ENCODE peak calls at places on chromosomes 7 and 10, in six cellular contexts. M is HCT116, X is endothelial cell of umbilical vein, R is sigmoid colon, L is transverse colon, O is stomach. G is an unnamed sample.

GRCh38 chr7:1241510-1242128 is 8.9 kb downstream of the UNCX start:
- DNase-seq in M (no peak), X (no peak), R (no peak), L (no peak), O (no peak), G (no peak)

GRCh38 chr7:50727072-50727471 is 55.6 kb downstream of the GRB10 start:
- DNase-seq in M (no peak), X (peak; percentile 83), R (no peak), L (no peak), O (no peak), G (no peak)

GRCh38 chr10:17234541-17234940 is 6.5 kb downstream of the VIM start:
- DNase-seq in M (no peak), X (no peak), R (no peak), L (no peak), O (no peak), G (no peak)

GRCh38 chr10:65798133-65798532 is 1127.7 kb upstream of the LRRTM3 start:
- DNase-seq in M (no peak), X (no peak), R (no peak), L (no peak), O (no peak), G (no peak)

GRCh38 chr7:68770649-68771048 is 827.6 kb upstream of the AUTS2 start:
- DNase-seq in M (no peak), X (no peak), R (no peak), L (no peak), O (no peak), G (no peak)

GRCh38 chr10:14889318-14889717 is 10.7 kb downstream of the SUV39H2 start:
- DNase-seq in M (no peak), X (peak; percentile 4), R (no peak), L (no peak), O (no peak), G (no peak)

GRCh38 chr7:121510858-121511482 is 114.9 kb upstream of the FAM3C start:
- DNase-seq in M (no peak), X (peak; percentile 10), R (no peak), L (no peak), O (no peak), G (no peak)

GRCh38 chr7:131653418-131654248 is 97.2 kb upstream of the PODXL start:
- DNase-seq in M (no peak), X (no peak), R (no peak), L (no peak), O (no peak), G (no peak)

GRCh38 chr10:78654047-78654590 is 414.6 kb upstream of the ZMIZ1 start:
- DNase-seq in M (no peak), X (no peak), R (no peak), L (no peak), O (no peak), G (no peak)

GRCh38 chr10:112832361-112832878 is 117.6 kb upstream of the TCF7L2 start:
- DNase-seq in M (peak; percentile 62), X (no peak), R (no peak), L (no peak), O (no peak), G (no peak)

GRCh38 chr7:145718129-145718528 is 398.5 kb upstream of the CNTNAP2 start:
- DNase-seq in M (no peak), X (no peak), R (no peak), L (no peak), O (no peak), G (no peak)

DNA sequence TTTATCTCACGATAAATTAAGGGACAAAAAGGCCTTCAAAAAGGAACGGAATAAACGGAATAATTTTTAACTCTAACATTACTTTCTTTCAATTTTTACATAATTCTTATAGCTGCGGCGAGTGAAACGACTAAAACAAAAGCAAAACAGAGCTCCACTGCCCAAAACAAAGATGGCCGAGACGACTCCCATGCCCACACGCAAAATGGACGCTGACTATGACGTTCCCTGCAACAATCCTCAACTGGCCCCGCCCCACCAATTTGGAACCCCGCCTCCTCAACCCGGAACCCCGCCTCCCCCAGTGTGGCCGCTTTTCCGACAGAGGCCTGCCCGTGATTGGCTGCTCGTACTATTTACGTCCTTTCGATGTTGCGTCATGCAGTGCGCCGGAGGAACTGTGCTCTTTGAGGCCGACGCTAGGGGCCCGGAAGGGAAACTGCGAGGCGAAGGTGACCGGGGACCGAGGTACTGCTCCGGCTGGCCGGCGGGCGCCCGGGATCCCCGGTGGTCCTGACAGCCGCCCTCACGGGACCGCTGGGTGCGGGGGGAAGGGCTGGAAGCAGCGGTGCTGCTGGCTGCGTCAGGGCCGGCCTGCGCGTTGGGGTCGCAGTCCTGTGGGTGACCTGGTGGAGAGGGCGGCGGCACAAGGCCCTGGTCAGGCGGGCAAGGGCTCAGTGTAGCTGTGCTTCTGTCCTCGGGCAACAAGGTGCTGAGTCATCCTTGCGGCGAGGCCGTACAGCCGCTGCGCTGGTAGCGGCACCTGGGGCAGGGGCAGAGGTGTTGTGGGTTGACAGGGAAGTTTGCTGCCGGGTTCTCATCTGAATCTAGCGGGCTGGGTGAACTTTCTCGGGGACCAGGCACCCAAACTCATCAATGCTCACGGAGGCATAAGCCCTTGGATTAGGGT is at the start of gene GHITM:
- DNase-seq in M (peak; percentile 97), X (peak; percentile 99), R (peak; percentile 99), L (peak; percentile 100), O (peak; percentile 99), G (peak; percentile 98)
- TF ChIP-seq CTCF in M (peak; percentile 12), X (peak; percentile 54), R (peak; percentile 41), L (peak; percentile 39), O (no peak), G (peak; percentile 42)

GRCh38 chr7:25854608-25855497 is 297.1 kb upstream of the NFE2L3 start:
- DNase-seq in M (peak; percentile 99), X (peak; percentile 99), R (peak; percentile 86), L (peak; percentile 81), O (no peak), G (no peak)
- TF ChIP-seq POLR2AphosphoS5 in M (peak; percentile 55), X (peak; percentile 44), R (peak; percentile 84), L (peak; percentile 94), O (peak; percentile 69), G (no peak)

DNA sequence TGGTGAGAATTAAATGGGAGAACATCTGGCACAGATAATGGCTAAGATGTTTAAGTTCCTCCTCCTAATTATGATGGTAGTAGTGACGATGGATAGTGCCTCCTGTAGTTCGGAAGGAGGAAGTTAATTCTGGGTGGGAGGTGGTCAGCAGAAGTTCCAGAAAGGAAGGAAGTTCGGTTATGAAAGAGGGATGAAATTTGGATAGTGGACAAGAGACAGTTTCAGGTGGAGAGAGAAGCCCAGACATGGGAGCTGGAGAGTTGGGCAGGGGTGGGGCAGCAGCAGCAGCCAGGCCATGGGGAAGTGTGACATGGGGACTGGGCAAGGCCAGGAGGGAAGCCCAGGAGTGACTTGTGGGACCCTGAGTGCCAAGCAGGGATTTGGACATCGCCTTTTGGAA is 99.5 kb downstream of the CCNY start:
- DNase-seq in M (no peak), X (no peak), R (no peak), L (no peak), O (no peak), G (no peak)
- H3K9me3 ChIP-seq in M (no peaks in the 10 kb centered on the region), X (no peaks in the 10 kb centered on the region), R (no peaks in the 10 kb centered on the region), L (no peaks in the 10 kb centered on the region), O (no peaks in the 10 kb centered on the region), G (no peaks in the 10 kb centered on the region)

DNA sequence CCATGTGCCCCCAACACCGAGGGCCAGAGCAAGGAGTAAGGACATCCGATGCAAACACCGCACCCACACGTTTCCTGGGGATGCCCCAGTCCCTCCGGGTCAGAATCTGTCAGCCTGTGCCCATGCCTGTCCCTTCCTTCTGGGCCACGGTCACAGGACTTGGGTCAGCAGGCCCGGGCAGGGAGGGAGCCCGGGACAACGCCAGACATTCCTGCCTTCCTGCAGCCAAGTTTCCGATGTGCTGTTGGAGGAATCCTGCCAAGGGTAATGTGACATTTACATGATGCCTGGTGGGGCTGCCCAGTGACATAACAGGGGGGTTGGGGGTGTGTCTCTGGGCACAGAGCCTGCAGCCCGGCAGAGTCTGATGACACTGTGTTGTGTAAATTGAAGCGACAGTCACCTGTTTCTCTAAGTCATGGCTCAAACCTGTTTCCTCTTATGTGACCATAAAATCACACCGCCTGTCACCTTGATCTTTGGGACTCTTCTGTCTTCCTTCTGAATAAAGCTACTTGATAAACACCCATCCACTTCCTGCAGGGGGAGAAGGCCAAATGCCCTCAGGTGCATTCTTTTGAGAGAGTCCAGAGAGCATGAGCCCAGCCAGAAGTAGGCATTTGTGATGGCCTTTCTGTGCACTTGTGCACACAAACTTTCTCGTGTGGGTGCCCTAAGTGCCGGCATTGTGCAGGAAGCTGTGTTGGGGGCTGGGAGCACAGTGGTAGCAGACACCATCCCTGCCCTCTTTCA is 175.3 kb upstream of the RHEB start:
- DNase-seq in M (no peak), X (no peak), R (peak; percentile 78), L (no peak), O (no peak), G (peak; percentile 54)
- TF ChIP-seq CTCF in M (no peak), X (no peak), R (no peak), L (no peak), O (no peak), G (no peak)

DNA sequence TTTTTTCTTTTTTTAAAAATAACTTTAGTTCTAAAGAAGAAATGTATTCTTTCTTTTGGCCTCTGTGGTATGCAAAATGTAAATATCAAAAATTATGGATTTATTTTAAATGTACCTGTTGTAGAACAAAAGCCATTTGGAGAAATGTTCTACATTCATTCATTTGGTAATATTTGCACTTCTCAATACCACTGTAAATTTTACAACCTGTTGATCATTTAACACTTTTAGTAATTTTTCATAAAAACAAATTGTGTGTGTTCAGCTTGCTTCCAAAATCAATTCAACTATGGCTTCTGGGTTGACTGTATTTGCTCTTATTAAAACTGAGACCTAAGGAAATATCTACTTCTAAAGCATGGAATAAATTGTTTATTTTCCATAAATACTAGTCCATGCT is 2.3 kb upstream of the IGF2BP3 start:
- DNase-seq in M (no peak), X (no peak), R (no peak), L (no peak), O (no peak), G (no peak)
- TF ChIP-seq POLR2AphosphoS5 in M (no peak), X (no peak), R (no peak), L (no peak), O (no peak), G (no peak)

GRCh38 chr7:14596421-14596820 is 306.1 kb downstream of the DGKB start:
- DNase-seq in M (no peak), X (no peak), R (no peak), L (no peak), O (no peak), G (no peak)
- H3K9me3 ChIP-seq in M (no peaks in the 10 kb centered on the region), X (no peaks in the 10 kb centered on the region), R (no peaks in the 10 kb centered on the region), L (no peaks in the 10 kb centered on the region), O (no peaks in the 10 kb centered on the region), G (no peaks in the 10 kb centered on the region)

DNA sequence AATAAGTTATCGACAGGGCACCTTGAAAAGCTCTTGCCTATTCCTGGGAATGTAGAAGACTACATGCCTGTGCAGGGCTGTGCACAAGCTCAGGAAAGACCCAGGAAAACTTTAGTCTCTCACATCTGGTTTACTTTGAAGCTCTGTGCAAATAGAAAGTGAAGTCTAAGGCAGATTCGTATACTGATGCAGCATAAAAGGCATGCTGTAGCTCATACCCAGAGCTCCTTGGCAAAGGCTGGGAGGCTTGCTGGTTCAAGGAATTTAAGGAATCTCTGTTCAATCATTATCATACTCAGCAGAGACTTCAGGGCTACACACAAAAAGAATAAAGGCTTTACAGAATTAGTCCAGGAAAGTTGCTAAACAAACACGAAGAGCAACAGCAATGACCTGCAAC is 192.0 kb downstream of the OTUD1 start:
- DNase-seq in M (no peak), X (no peak), R (no peak), L (no peak), O (no peak), G (no peak)
- TF ChIP-seq CTCF in M (no peak), X (no peak), R (no peak), L (no peak), O (no peak), G (no peak)